ENCODE peak calls at places on chromosomes 5 and 9, in eight cellular contexts. I is colonic mucosa; M is naive thymus-derived CD4-positive, alpha-beta T cell; B is tibial artery; S is lung; O is HAP-1; N is lower lobe of right lung; V is breast epithelium. Y is an unnamed sample. For H3K9me3, H3K27me3 and H3K36me3, the result is how much of the 10 kb centered on the place peaks cover.

GRCh38 chr5:96781031-96781733 is 26.6 kb downstream of the ERAP1 start:
- DNase-seq in I (no peak), M (no peak), B (no peak), S (no peak), O (no peak), N (no peak), V (no peak), Y (peak)

GRCh38 chr9:82020341-82020740 is 31.8 kb downstream of the SPATA31D1 start:
- DNase-seq in I (no peak), M (no peak), B (no peak), S (no peak), O (no peak), N (no peak), V (no peak), Y (no peak)

GRCh38 chr5:173327948-173328895 is at the start of gene STC2:
- DNase-seq in I (peak), M (no peak), B (peak), S (no peak), O (peak), N (peak), V (peak), Y (peak)

GRCh38 chr9:21104787-21105186 is 27.0 kb upstream of the IFNB1 start:
- DNase-seq in I (no peak), M (no peak), B (no peak), S (no peak), O (no peak), N (no peak), V (no peak), Y (no peak)

GRCh38 chr9:21357479-21358290 is 7.0 kb upstream of the IFNA6 start:
- DNase-seq in I (no peak), M (peak), B (no peak), S (no peak), O (no peak), N (no peak), V (no peak), Y (no peak)

GRCh38 chr9:131112374-131113159 is 12.8 kb upstream of the NUP214 start:
- DNase-seq in I (no peak), M (no peak), B (peak), S (no peak), O (no peak), N (no peak), V (no peak), Y (peak)

GRCh38 chr5:180435594-180435993 is 58.6 kb upstream of the CNOT6 start:
- DNase-seq in I (no peak), M (no peak), B (no peak), S (no peak), O (no peak), N (no peak), V (no peak), Y (no peak)

GRCh38 chr5:50866415-50866814 is 200.0 kb downstream of the PARP8 start:
- DNase-seq in I (no peak), M (no peak), B (no peak), S (no peak), O (no peak), N (no peak), V (no peak), Y (no peak)

GRCh38 chr9:130421154-130421801 is 23.5 kb upstream of the ASS1 start:
- DNase-seq in I (no peak), M (no peak), B (no peak), S (no peak), O (no peak), N (no peak), V (no peak), Y (no peak)

GRCh38 chr9:13412323-13412722 is 132.8 kb upstream of the MPDZ start:
- DNase-seq in I (no peak), M (no peak), B (no peak), S (no peak), O (no peak), N (no peak), V (no peak), Y (peak)

GRCh38 chr9:97682242-97682641 is 14.9 kb downstream of the XPA start:
- DNase-seq in I (no peak), M (no peak), B (no peak), S (no peak), O (peak), N (no peak), V (no peak), Y (no peak)

GRCh38 chr5:73365301-73365853 is 83.2 kb downstream of the FOXD1 start:
- DNase-seq in I (no peak), M (no peak), B (no peak), S (no peak), O (no peak), N (no peak), V (no peak), Y (peak)

GRCh38 chr5:149581192-149581861 is at the start of gene ARHGEF37:
- DNase-seq in I (peak), M (peak), B (peak), S (peak), O (peak), N (peak), V (peak), Y (peak)

GRCh38 chr9:134652291-134653225 is 11.0 kb downstream of the COL5A1 start:
- DNase-seq in I (no peak), M (no peak), B (peak), S (no peak), O (no peak), N (no peak), V (no peak), Y (no peak)

GRCh38 chr9:34334337-34334824 is 5.0 kb downstream of the NUDT2 start:
- DNase-seq in I (no peak), M (no peak), B (no peak), S (no peak), O (peak), N (no peak), V (no peak), Y (no peak)

GRCh38 chr5:2701592-2701991 is 49.9 kb downstream of the IRX2 start:
- DNase-seq in I (no peak), M (no peak), B (no peak), S (no peak), O (no peak), N (no peak), V (no peak), Y (no peak)

GRCh38 chr9:26261503-26262330 is 583.5 kb upstream of the TUSC1 start:
- DNase-seq in I (no peak), M (no peak), B (no peak), S (no peak), O (no peak), N (no peak), V (no peak), Y (peak)

GRCh38 chr5:174698156-174698555 is 26.2 kb upstream of the MSX2 start:
- DNase-seq in I (no peak), M (no peak), B (no peak), S (no peak), O (no peak), N (no peak), V (no peak), Y (no peak)

GRCh38 chr9:136644593-136645342 is 17.9 kb upstream of the EGFL7 start:
- DNase-seq in I (peak), M (peak), B (peak), S (peak), O (peak), N (peak), V (peak), Y (peak)

GRCh38 chr9:133835273-133835901 is 97.2 kb upstream of the SARDH start:
- DNase-seq in I (no peak), M (no peak), B (no peak), S (no peak), O (no peak), N (no peak), V (no peak), Y (no peak)

GRCh38 chr5:88660326-88660946 is 222.5 kb downstream of the MEF2C start:
- DNase-seq in I (no peak), M (no peak), B (peak), S (no peak), O (no peak), N (no peak), V (no peak), Y (peak)

GRCh38 chr5:174425271-174425963 is 299.0 kb upstream of the MSX2 start:
- DNase-seq in I (no peak), M (no peak), B (no peak), S (no peak), O (no peak), N (no peak), V (no peak), Y (no peak)

GRCh38 chr9:84154320-84154719 is 173.7 kb downstream of the RMI1 start:
- DNase-seq in I (no peak), M (no peak), B (no peak), S (no peak), O (no peak), N (no peak), V (no peak), Y (no peak)

GRCh38 chr5:56561-57290 is 35.2 kb upstream of the PLEKHG4B start:
- DNase-seq in I (no peak), M (no peak), B (no peak), S (peak), O (peak), N (no peak), V (no peak), Y (no peak)

GRCh38 chr5:170641589-170642031 is 137.8 kb downstream of the KCNIP1 start:
- DNase-seq in I (no peak), M (no peak), B (peak), S (no peak), O (no peak), N (no peak), V (no peak), Y (no peak)

GRCh38 chr9:316382-316965 is 101.8 kb downstream of the DOCK8 start:
- DNase-seq in I (no peak), M (no peak), B (no peak), S (no peak), O (no peak), N (no peak), V (no peak), Y (no peak)

DNA sequence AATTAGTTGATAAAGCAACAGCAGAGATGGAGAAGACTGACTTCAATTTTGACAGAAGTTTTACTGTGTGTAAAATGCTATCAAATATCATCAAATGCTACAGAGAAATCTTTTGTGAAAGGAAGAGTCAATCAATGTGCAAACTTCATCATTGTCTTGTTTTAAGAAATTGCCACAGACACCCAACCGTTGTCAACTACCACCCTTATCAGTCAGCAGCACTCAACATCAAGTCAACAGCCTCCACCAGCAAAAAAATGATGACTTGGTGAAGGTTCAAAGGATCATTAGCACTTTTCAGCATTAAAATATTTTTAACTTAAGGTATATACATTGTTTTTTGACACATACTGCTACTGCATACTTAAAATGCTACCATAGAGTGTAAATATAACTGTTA is 888.8 kb downstream of the CDH18 start:
- DNase-seq in I (no peak), M (no peak), B (no peak), S (no peak), O (no peak), N (no peak), V (no peak), Y (no peak)
- H3K9me3 ChIP-seq in I (under half), M (under half), B (under half), S (under half), O (under half), N (under half), V (under half), Y (under half)

DNA sequence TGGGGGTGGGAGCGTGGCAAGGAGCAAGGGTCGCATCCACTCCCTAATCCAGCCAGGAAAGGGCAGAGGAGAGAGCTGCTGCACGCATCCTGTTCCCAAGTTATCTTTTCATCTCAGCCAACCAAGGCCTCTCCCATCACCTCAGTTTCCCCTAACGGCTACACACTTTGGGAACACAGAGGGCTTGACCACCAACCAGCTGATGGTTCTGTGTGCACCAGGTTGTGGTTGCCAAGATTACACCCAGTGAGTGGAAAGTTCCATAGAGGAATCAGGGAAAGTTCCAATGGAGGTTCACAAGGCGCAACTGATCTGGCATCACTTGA is 53.9 kb downstream of the ADAM19 start:
- DNase-seq in I (no peak), M (no peak), B (no peak), S (no peak), O (no peak), N (no peak), V (no peak), Y (no peak)
- H3K27me3 ChIP-seq in I (under half), M (under half), B (under half), S (under half), O (under half), N (under half), V (under half), Y (under half)

GRCh38 chr9:100573655-100574260 is 4.1 kb upstream of the CAVIN4 start:
- DNase-seq in I (no peak), M (no peak), B (no peak), S (no peak), O (no peak), N (no peak), V (no peak), Y (no peak)
- H3K36me3 ChIP-seq in I (under half), M (under half), B (under half), S (under half), O (under half), N (under half), V (under half), Y (under half)

GRCh38 chr5:178386532-178386931 is 153.9 kb upstream of the PHYKPL start:
- DNase-seq in I (no peak), M (no peak), B (peak), S (no peak), O (no peak), N (peak), V (peak), Y (no peak)
- H3K9me3 ChIP-seq in I (under half), M (under half), B (under half), S (under half), O (under half), N (under half), V (under half), Y (under half)

Y was measured in MG63.